ENCODE peak calls at places on chromosomes 12 and 14, in four cellular contexts. M is stimulated activated CD4-positive, alpha-beta T cell treated with anti-CD3 and anti-CD28 coated beads, Interleukin-4, amount 100 ng/mL, for 48 hours; N is NCI-H2081; P is adrenal gland. U is an unnamed sample.

GRCh38 chr14:38125484-38125912 is 82.2 kb upstream of the SSTR1 start:
- DNase-seq in M (no peak), N (peak), P (no peak), U (no peak)

GRCh38 chr12:51793201-51793600 is 55.3 kb downstream of the FIGNL2 start:
- DNase-seq in M (no peak), N (no peak), P (no peak), U (no peak)

GRCh38 chr12:65526311-65526710 is 247.8 kb downstream of the MSRB3 start:
- DNase-seq in M (no peak), N (no peak), P (no peak), U (no peak)

GRCh38 chr12:127284021-127284420 is 982.9 kb upstream of the TMEM132C start:
- DNase-seq in M (no peak), N (no peak), P (no peak), U (no peak)

GRCh38 chr14:38592764-38593442 is 337.0 kb upstream of the CLEC14A start:
- DNase-seq in M (no peak), N (no peak), P (no peak), U (no peak)

GRCh38 chr12:70812124-70812523 is 108.4 kb downstream of the PTPRR start:
- DNase-seq in M (no peak), N (no peak), P (no peak), U (no peak)

GRCh38 chr14:103109789-103110415 is 13.4 kb upstream of the TNFAIP2 start:
- DNase-seq in M (no peak), N (no peak), P (no peak), U (no peak)

GRCh38 chr12:78540621-78541336 is 323.8 kb upstream of the SYT1 start:
- DNase-seq in M (no peak), N (no peak), P (no peak), U (no peak)

GRCh38 chr12:9084417-9084816 is 31.3 kb downstream of the A2M start:
- DNase-seq in M (no peak), N (no peak), P (no peak), U (no peak)

GRCh38 chr12:66217342-66217929 is 28.4 kb downstream of the IRAK3 start:
- DNase-seq in M (no peak), N (no peak), P (no peak), U (no peak)

GRCh38 chr12:65720136-65720535 is 104.1 kb upstream of the HMGA2 start:
- DNase-seq in M (no peak), N (no peak), P (no peak), U (no peak)

GRCh38 chr12:45637706-45638105 is 91.8 kb upstream of the ARID2 start:
- DNase-seq in M (no peak), N (no peak), P (no peak), U (no peak)

GRCh38 chr14:70919774-70920173 is 12.5 kb downstream of the PCNX1 start:
- DNase-seq in M (no peak), N (no peak), P (no peak), U (no peak)

GRCh38 chr12:64679487-64679983 is 69.2 kb downstream of the RASSF3 start:
- DNase-seq in M (no peak), N (peak), P (peak), U (no peak)

GRCh38 chr12:7667025-7667575 is 1.4 kb upstream of the APOBEC1 start:
- DNase-seq in M (no peak), N (no peak), P (no peak), U (no peak)

GRCh38 chr12:54749191-54749818 is 101.1 kb upstream of the DCD start:
- DNase-seq in M (peak), N (peak), P (peak), U (peak)

GRCh38 chr12:19431407-19432308 is 7.6 kb upstream of the AEBP2 start:
- DNase-seq in M (peak), N (no peak), P (peak), U (no peak)

GRCh38 chr12:122880668-122881067 is 15.3 kb downstream of the VPS37B start:
- DNase-seq in M (no peak), N (peak), P (no peak), U (peak)

GRCh38 chr12:132559652-132560420 is 50.5 kb downstream of the LRCOL1 start:
- DNase-seq in M (peak), N (peak), P (peak), U (peak)

GRCh38 chr14:76687611-76688372 is 73.5 kb upstream of the VASH1 start:
- DNase-seq in M (no peak), N (peak), P (no peak), U (no peak)